ENCODE peak calls at places on chromosomes 3 and 15, in five cellular contexts. Z is PC-3, N is astrocyte, J is heart left ventricle, H is stomach. A is an unnamed sample. For H3K27me3, the result is how much of the 10 kb centered on the place peaks cover.

GRCh38 chr3:127209840-127210653 is 17.1 kb downstream of the PRR23E start:
- DNase-seq in N (no peak), J (no peak), H (peak), Z (no peak), A (no peak)

GRCh38 chr15:65423150-65423976 is 616 bp upstream of the IGDCC4 start:
- DNase-seq in H (no peak), N (no peak), J (no peak), Z (no peak), A (no peak)

GRCh38 chr3:112811150-112811884 is 35.3 kb downstream of the CD200R1L start:
- DNase-seq in H (no peak), Z (no peak), J (peak), N (peak), A (no peak)

GRCh38 chr15:70715840-70716510 is 47.4 kb downstream of the UACA start:
- DNase-seq in Z (peak), N (peak), H (no peak), J (no peak), A (no peak)

GRCh38 chr15:35713733-35714132 is 167.8 kb upstream of the DPH6 start:
- DNase-seq in Z (peak), J (no peak), H (no peak), N (peak), A (no peak)

GRCh38 chr3:129313983-129314756 is 35.5 kb downstream of the HMCES start:
- DNase-seq in N (no peak), J (no peak), Z (peak), H (no peak), A (no peak)

GRCh38 chr15:98790270-98790669 is 141.9 kb downstream of the IGF1R start:
- DNase-seq in H (no peak), N (no peak), J (no peak), Z (no peak), A (no peak)

GRCh38 chr3:49454898-49455681 is 15.0 kb upstream of the DAG1 start:
- DNase-seq in H (no peak), Z (no peak), J (peak), N (no peak), A (no peak)

GRCh38 chr3:187291512-187292132 is at the start of gene MASP1:
- DNase-seq in J (peak), Z (no peak), N (no peak), H (no peak), A (no peak)

GRCh38 chr3:170056710-170057454 is 19.1 kb downstream of the GPR160 start:
- DNase-seq in J (no peak), N (no peak), Z (no peak), H (no peak), A (no peak)

GRCh38 chr3:63955036-63955650 is 43.0 kb upstream of the SCAANT1 start:
- DNase-seq in N (no peak), J (no peak), H (no peak), Z (no peak), A (no peak)

GRCh38 chr3:149511040-149511626 is 36.6 kb downstream of the TM4SF4 start:
- DNase-seq in H (no peak), J (no peak), Z (no peak), N (no peak), A (no peak)

GRCh38 chr15:33737687-33738606 is 230.3 kb upstream of the CHRM5 start:
- DNase-seq in N (no peak), H (peak), J (no peak), Z (peak), A (no peak)

GRCh38 chr3:42014949-42015533 is 53.1 kb upstream of the ULK4 start:
- DNase-seq in H (peak), Z (no peak), J (peak), N (no peak), A (peak)

GRCh38 chr15:70341566-70341965 is 243.8 kb upstream of the TLE3 start:
- DNase-seq in Z (no peak), N (no peak), H (no peak), J (no peak), A (no peak)

GRCh38 chr15:60682115-60682514 is 203.2 kb upstream of the ICE2 start:
- DNase-seq in J (no peak), Z (no peak), H (no peak), N (peak), A (no peak)

GRCh38 chr15:36658905-36659304 is 79.5 kb downstream of the CDIN1 start:
- DNase-seq in N (no peak), H (no peak), Z (no peak), J (no peak), A (no peak)

GRCh38 chr3:51799879-51800757 is 21.1 kb upstream of the IQCF6 start:
- DNase-seq in N (peak), Z (peak), H (no peak), J (no peak), A (no peak)

GRCh38 chr3:101518421-101518871 is 5.4 kb upstream of the SENP7 start:
- DNase-seq in N (no peak), Z (peak), J (no peak), H (no peak), A (no peak)

GRCh38 chr15:33357845-33358244 is 47.1 kb downstream of the RYR3 start:
- DNase-seq in Z (no peak), J (no peak), H (no peak), N (no peak), A (no peak)

GRCh38 chr3:22366781-22367180 is 615.8 kb upstream of the ZNF385D start:
- DNase-seq in Z (no peak), H (no peak), J (no peak), N (no peak), A (no peak)

GRCh38 chr3:81484532-81484931 is 276.9 kb downstream of the GBE1 start:
- DNase-seq in J (no peak), H (no peak), Z (no peak), N (no peak), A (no peak)

GRCh38 chr3:180275176-180275575 is 238.4 kb upstream of the PEX5L start:
- DNase-seq in Z (peak), H (no peak), N (no peak), J (no peak), A (no peak)

GRCh38 chr3:65714138-65714537 is 324.6 kb downstream of the MAGI1 start:
- DNase-seq in J (no peak), N (peak), H (no peak), Z (no peak), A (no peak)

GRCh38 chr15:39785139-39785538 is 2.5 kb upstream of the FSIP1 start:
- DNase-seq in N (no peak), J (no peak), H (no peak), Z (peak), A (no peak)

GRCh38 chr3:129226374-129226773 is 23.0 kb upstream of the COPG1 start:
- DNase-seq in H (peak), J (peak), N (peak), Z (peak), A (peak)

GRCh38 chr3:138675393-138675792 is 66.8 kb downstream of the FAIM start:
- DNase-seq in N (peak), H (no peak), Z (peak), J (no peak), A (no peak)

GRCh38 chr15:71224024-71224423 is 108.8 kb downstream of the THSD4 start:
- DNase-seq in J (no peak), N (no peak), Z (no peak), H (no peak), A (no peak)

GRCh38 chr3:48504051-48504946 is at the start of gene SHISA5:
- DNase-seq in Z (peak), J (peak), H (peak), N (peak), A (peak)

GRCh38 chr15:47577476-47577875 is 139.8 kb upstream of the SEMA6D start:
- DNase-seq in J (no peak), H (no peak), Z (no peak), N (no peak), A (no peak)

GRCh38 chr3:46935168-46935858 is 41.2 kb downstream of the CCDC12 start:
- DNase-seq in J (peak), Z (peak), N (peak), H (peak), A (peak)

GRCh38 chr3:15905041-15905440 is 107.3 kb upstream of the ANKRD28 start:
- DNase-seq in H (no peak), Z (no peak), N (no peak), J (no peak), A (no peak)

GRCh38 chr3:43699864-43700263 is 9.1 kb downstream of the ABHD5 start:
- DNase-seq in H (no peak), J (no peak), N (no peak), Z (peak), A (no peak)

GRCh38 chr15:43527802-43528541 is 10.6 kb downstream of the MAP1A start:
- DNase-seq in N (no peak), Z (no peak), H (no peak), J (no peak), A (no peak)
- H3K4me3 ChIP-seq in N (no peak), Z (no peak), H (no peak), J (no peak), A (no peak)

DNA sequence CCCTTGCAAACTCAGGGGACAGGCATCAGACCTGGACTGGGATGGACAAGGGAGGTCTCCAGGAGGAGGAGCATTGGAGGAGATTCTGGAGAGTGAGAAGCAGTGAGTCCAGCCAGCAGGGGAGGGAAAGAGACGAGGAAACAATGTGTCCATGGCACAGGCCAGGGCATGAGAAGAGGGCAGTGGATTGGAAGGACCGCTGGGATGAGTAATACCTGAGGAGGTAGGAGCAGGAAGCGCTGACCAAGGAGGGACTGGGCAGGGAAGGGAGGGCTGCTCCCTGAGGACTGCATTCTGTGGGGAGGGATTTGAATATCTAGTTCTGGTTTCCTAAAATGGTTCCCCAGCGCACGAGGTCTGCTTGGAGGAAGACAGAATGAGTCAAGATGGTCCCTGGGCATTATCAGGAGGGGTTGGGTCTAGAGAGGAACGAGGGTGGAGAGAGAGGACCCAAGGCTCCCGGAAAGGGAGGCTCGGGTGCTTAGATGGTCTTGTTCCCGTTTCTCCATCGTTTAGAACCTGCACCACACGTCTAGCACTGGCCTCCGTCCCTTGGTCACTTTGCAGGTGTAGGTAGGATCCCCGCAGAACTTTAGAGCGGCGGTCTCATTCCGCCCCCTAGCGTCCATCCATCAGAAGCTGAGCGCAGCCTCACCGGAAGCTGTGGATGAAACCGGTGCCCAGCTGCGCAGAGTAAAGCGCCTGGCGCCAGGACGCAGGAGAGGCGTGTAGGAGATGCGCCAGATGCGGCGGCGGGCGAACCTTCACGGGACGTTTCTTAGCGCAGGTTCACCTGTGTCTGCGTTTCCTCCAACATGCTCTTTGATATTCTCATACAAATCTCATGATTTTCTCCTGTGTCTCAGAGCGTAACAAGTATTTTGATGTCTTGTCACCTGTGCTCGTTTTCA is 190.7 kb upstream of the NDN start:
- DNase-seq in N (no peak), H (peak), J (no peak), Z (peak), A (no peak)
- TF ChIP-seq CTCF in N (peak), H (peak), J (peak), Z (peak), A (peak)

GRCh38 chr15:31540633-31541032 is 214.0 kb downstream of the KLF13 start:
- DNase-seq in H (no peak), N (no peak), J (no peak), Z (no peak), A (no peak)
- H3K27me3 ChIP-seq in H (under half), N (under half), J (under half), Z (half or more), A (under half)

DNA sequence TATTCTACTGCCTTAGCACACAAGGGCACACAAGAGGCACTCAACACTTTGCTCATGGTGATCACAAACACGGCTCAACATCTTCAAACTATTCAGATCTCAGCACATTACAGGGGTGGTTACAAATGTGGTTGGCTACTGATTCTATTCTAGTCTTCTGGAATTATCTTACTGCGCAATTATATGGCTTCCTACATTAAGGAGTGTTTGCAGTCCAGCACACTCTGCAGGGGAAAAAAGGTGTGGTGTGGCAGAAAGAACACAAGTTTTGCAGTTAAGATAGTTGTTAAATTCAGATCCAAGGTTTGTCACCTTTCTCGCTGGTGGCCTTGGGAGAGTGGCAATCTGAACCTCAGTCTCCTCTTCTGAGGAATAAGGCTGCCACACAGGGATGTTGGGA is 31.9 kb downstream of the IGF2BP2 start:
- DNase-seq in J (no peak), N (no peak), H (no peak), Z (no peak), A (no peak)
- H3K4me3 ChIP-seq in J (no peak), N (no peak), H (no peak), Z (no peak), A (no peak)

DNA sequence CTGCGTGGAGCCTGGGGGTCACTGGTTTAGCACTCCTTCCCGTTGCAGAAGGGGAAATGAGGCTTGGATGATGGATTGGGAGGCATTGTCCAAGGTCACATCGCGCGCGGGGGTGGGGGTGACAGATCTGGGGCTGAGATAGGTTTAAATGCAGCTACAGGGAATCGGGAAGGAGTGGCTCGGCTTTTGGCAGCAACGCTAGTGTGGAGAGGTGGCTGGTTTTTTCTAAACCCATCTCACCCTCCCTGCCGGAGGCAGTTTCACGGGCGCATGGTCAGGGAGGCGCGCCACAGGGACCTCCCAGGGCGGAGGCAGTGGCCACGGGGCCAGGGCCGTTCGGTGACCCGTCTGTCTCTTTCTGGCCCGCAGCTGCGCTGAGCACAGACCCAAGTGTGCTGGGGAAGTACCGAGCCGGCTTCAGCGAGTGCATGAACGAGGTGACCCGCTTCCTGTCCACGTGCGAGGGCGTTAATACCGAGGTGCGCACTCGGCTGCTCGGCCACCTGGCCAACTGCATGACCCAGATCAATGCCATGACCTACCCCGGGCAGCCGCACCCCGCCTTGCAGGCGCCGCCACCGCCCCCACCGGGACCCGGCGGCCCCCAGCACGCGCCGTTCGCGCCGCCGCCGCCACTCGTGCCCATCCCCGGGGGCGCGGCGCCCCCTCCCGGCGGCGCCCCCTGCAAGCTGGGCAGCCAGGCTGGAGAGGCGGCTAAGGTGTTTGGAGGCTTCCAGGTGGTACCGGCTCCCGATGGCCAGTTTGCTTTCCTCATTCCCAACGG is 1.6 kb downstream of the HES1 start:
- DNase-seq in H (peak), Z (peak), N (peak), J (peak), A (peak)
- TF ChIP-seq CTCF in H (no peak), Z (peak), N (peak), J (peak), A (no peak)

DNA sequence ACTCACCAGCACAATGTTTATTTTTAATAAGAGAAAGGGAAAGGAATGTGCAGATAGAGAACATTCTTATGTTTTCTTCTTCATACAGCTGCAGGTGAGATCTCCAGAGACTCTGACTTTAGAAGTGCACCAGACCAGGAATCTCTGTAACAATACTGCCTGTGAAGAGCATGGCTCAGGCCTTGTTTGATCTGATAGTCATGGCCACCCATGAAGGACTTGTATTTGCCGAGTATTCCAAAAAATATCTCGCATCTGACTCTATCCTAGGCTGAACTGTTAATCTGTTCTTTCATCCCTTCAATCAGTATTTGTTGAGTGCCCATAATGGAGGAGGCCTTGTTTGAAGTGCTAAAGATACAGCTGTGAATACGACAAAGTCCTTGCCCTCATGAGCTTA is 30.1 kb upstream of the CLRN1 start:
- DNase-seq in Z (no peak), H (no peak), N (no peak), J (no peak), A (no peak)
- H3K27me3 ChIP-seq in Z (under half), H (under half), N (under half), J (under half), A (under half)

GRCh38 chr3:86954751-86955150 is 36.2 kb downstream of the VGLL3 start:
- DNase-seq in Z (no peak), H (no peak), J (no peak), N (peak), A (no peak)
- H3K4me3 ChIP-seq in Z (no peak), H (no peak), J (no peak), N (no peak), A (no peak)

DNA sequence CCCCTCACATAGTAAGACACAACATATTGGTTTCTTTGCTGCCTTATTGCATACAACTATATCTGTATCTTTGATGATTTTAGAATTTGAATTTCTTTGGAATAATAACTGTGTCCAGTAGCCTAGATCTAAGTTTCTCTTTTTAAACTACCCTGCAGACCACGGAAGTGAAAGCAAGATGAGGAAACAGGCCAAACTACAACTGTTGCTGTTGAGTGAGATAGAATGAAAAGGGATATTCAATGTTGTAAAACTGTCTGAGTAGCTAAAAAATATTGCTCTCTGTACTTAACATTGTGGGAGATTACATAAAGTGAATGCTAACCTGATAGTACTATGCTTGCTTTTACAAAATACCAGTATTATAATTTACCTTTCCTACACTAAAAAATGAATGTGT is 459.5 kb upstream of the KCNMB2 start:
- DNase-seq in H (no peak), J (no peak), N (no peak), Z (no peak), A (no peak)
- TF ChIP-seq CTCF in H (no peak), J (no peak), N (no peak), Z (no peak), A (no peak)